ENCODE peak calls at places on chromosomes 6 and 20, in six cellular contexts. V, Y, H, R, Z and F are unnamed samples.

GRCh38 chr6:88490865-88491264 is 324.7 kb upstream of the CNR1 start:
- DNase-seq in R (no peak), V (no peak), Z (no peak), H (no peak), Y (no peak), F (no peak)

GRCh38 chr20:52490715-52491430 is 299.3 kb upstream of the ZFP64 start:
- DNase-seq in Y (no peak), R (peak; percentile 85), H (no peak), V (no peak), Z (no peak), F (no peak)

GRCh38 chr6:50637267-50637666 is 76.1 kb upstream of the TFAP2D start:
- DNase-seq in Y (no peak), H (no peak), Z (no peak), R (peak; percentile 57), V (no peak), F (no peak)

GRCh38 chr6:167689751-167690150 is 137.0 kb upstream of the AFDN start:
- DNase-seq in Z (no peak), H (no peak), Y (no peak), V (no peak), R (peak; percentile 37), F (no peak)

GRCh38 chr6:36442671-36443497 is at the start of the genes KCTD20 and PXT1:
- DNase-seq in H (peak; percentile 76), V (peak; percentile 79), R (peak; percentile 90), Y (peak; percentile 73), Z (peak; percentile 96), F (peak; percentile 85)

GRCh38 chr20:3165473-3166337 is 6.0 kb upstream of the FASTKD5 start:
- DNase-seq in V (no peak), R (no peak), Z (no peak), Y (no peak), H (no peak), F (no peak)

GRCh38 chr6:42778072-42778471 is 3.8 kb upstream of the BICRAL start:
- DNase-seq in H (no peak), Y (no peak), R (no peak), Z (no peak), V (no peak), F (no peak)

GRCh38 chr6:167956983-167957492 is 40.4 kb upstream of the KIF25 start:
- DNase-seq in H (no peak), R (no peak), Z (no peak), V (no peak), Y (no peak), F (no peak)

GRCh38 chr6:125918681-125919566 is 37.6 kb upstream of the HINT3 start:
- DNase-seq in R (peak; percentile 18), V (peak; percentile 38), Y (no peak), H (peak; percentile 31), Z (peak; percentile 16), F (peak; percentile 20)

GRCh38 chr20:31901615-31902014 is 31.2 kb downstream of the TTLL9 start:
- DNase-seq in H (no peak), V (no peak), R (no peak), Z (peak; percentile 32), Y (no peak), F (no peak)

GRCh38 chr20:61531553-61532345 is 279.7 kb downstream of the CDH4 start:
- DNase-seq in H (no peak), V (no peak), R (no peak), Y (no peak), Z (no peak), F (no peak)

GRCh38 chr6:56168601-56169000 is 78.8 kb downstream of the COL21A1 start:
- DNase-seq in Z (no peak), R (no peak), H (no peak), V (no peak), Y (no peak), F (no peak)

GRCh38 chr6:14862845-14863244 is 383.0 kb upstream of the JARID2 start:
- DNase-seq in V (no peak), Z (no peak), H (no peak), R (no peak), Y (no peak), F (no peak)

GRCh38 chr6:81894788-81895221 is 142.3 kb upstream of the TENT5A start:
- DNase-seq in R (no peak), H (no peak), Z (no peak), Y (no peak), V (no peak), F (no peak)

GRCh38 chr6:152380351-152380767 is 256.8 kb downstream of the SYNE1 start:
- DNase-seq in H (no peak), Y (no peak), V (no peak), Z (no peak), R (peak; percentile 51), F (no peak)

GRCh38 chr6:76779068-76779467 is 684.2 kb downstream of the HTR1B start:
- DNase-seq in Y (no peak), V (no peak), Z (no peak), R (peak; percentile 35), H (no peak), F (no peak)

GRCh38 chr6:139605350-139605749 is 230.9 kb upstream of the CITED2 start:
- DNase-seq in Z (no peak), V (no peak), R (no peak), H (no peak), Y (no peak), F (no peak)

GRCh38 chr6:73393278-73393677 is 1.4 kb upstream of the DDX43 start:
- DNase-seq in Z (no peak), R (no peak), H (no peak), Y (no peak), V (no peak), F (no peak)

GRCh38 chr6:84078335-84078734 is 44.8 kb downstream of the MRAP2 start:
- DNase-seq in Z (no peak), Y (no peak), V (no peak), H (no peak), R (peak; percentile 69), F (no peak)

GRCh38 chr6:42334870-42335269 is 116.9 kb downstream of the TRERF1 start:
- DNase-seq in R (no peak), H (no peak), Y (no peak), V (no peak), Z (no peak), F (no peak)

GRCh38 chr20:54148947-54149764 is 24.6 kb downstream of the CYP24A1 start:
- DNase-seq in H (no peak), R (no peak), Z (no peak), V (no peak), Y (no peak), F (no peak)

GRCh38 chr6:18845891-18846290 is 458.7 kb downstream of the RNF144B start:
- DNase-seq in R (no peak), Y (no peak), Z (no peak), H (no peak), V (no peak), F (no peak)

GRCh38 chr6:24273471-24273870 is 84.4 kb downstream of the DCDC2 start:
- DNase-seq in H (no peak), V (no peak), Z (no peak), R (no peak), Y (no peak), F (no peak)

GRCh38 chr6:35411066-35411465 is 41.1 kb upstream of the FANCE start:
- DNase-seq in Z (no peak), V (peak; percentile 19), Y (no peak), H (no peak), R (no peak), F (no peak)

GRCh38 chr6:25083784-25084507 is 148.2 kb upstream of the RIPOR2 start:
- DNase-seq in H (no peak), Y (no peak), Z (no peak), R (no peak), V (no peak), F (no peak)

GRCh38 chr20:43799150-43799711 is 72.4 kb upstream of the GTSF1L start:
- DNase-seq in Y (no peak), H (no peak), R (no peak), V (no peak), Z (no peak), F (no peak)

GRCh38 chr6:78829407-78829806 is 37.9 kb upstream of the IRAK1BP1 start:
- DNase-seq in Z (no peak), R (no peak), H (no peak), V (no peak), Y (no peak), F (no peak)

GRCh38 chr6:75158176-75158575 is 47.7 kb downstream of the COL12A1 start:
- DNase-seq in Y (no peak), Z (no peak), H (no peak), V (no peak), R (no peak), F (no peak)

GRCh38 chr6:167422934-167423333 is 98.0 kb downstream of the TTLL2 start:
- DNase-seq in Z (no peak), V (no peak), R (no peak), H (no peak), Y (no peak), F (no peak)